ENCODE peak calls at places on chromosomes 5 and 9, in seven cellular contexts. One of them, this sample, is unnamed.

GRCh38 chr5:76582252-76583162 is 40.7 kb downstream of the F2RL2 start:
- DNase-seq in T-helper 1 cell: no peak
- DNase-seq in GM20000: peak
- DNase-seq in nephron progenitor cell: no peak
- DNase-seq in T-cell: no peak
- DNase-seq in activated T-helper 1 cell treated with Interleukin-2 at 50 U/mL for 16 hours: no peak
- DNase-seq in kidney tubule cell: no peak
- DNase-seq in this sample: no peak

GRCh38 chr9:84990416-84990815 is 320.9 kb downstream of the NTRK2 start:
- DNase-seq in T-helper 1 cell: no peak
- DNase-seq in GM20000: no peak
- DNase-seq in nephron progenitor cell: no peak
- DNase-seq in T-cell: no peak
- DNase-seq in activated T-helper 1 cell treated with Interleukin-2 at 50 U/mL for 16 hours: no peak
- DNase-seq in kidney tubule cell: no peak
- DNase-seq in this sample: no peak

GRCh38 chr9:114157516-114158176 is 2.3 kb downstream of the COL27A1 start:
- DNase-seq in T-helper 1 cell: no peak
- DNase-seq in GM20000: no peak
- DNase-seq in nephron progenitor cell: no peak
- DNase-seq in T-cell: no peak
- DNase-seq in activated T-helper 1 cell treated with Interleukin-2 at 50 U/mL for 16 hours: no peak
- DNase-seq in kidney tubule cell: peak
- DNase-seq in this sample: no peak

GRCh38 chr9:100066539-100066938 is 32.3 kb downstream of the ERP44 start:
- DNase-seq in T-helper 1 cell: no peak
- DNase-seq in GM20000: peak
- DNase-seq in nephron progenitor cell: no peak
- DNase-seq in T-cell: no peak
- DNase-seq in activated T-helper 1 cell treated with Interleukin-2 at 50 U/mL for 16 hours: no peak
- DNase-seq in kidney tubule cell: no peak
- DNase-seq in this sample: no peak

GRCh38 chr9:92004045-92004392 is 54.0 kb upstream of the ROR2 start:
- DNase-seq in T-helper 1 cell: no peak
- DNase-seq in GM20000: no peak
- DNase-seq in nephron progenitor cell: no peak
- DNase-seq in T-cell: no peak
- DNase-seq in activated T-helper 1 cell treated with Interleukin-2 at 50 U/mL for 16 hours: no peak
- DNase-seq in kidney tubule cell: no peak
- DNase-seq in this sample: no peak

GRCh38 chr9:104725014-104725413 is 22.5 kb upstream of the NIPSNAP3A start:
- DNase-seq in T-helper 1 cell: no peak
- DNase-seq in GM20000: no peak
- DNase-seq in nephron progenitor cell: no peak
- DNase-seq in T-cell: no peak
- DNase-seq in activated T-helper 1 cell treated with Interleukin-2 at 50 U/mL for 16 hours: no peak
- DNase-seq in kidney tubule cell: no peak
- DNase-seq in this sample: no peak

GRCh38 chr9:131076347-131077195 is 19.8 kb upstream of the AIF1L start:
- DNase-seq in T-helper 1 cell: no peak
- DNase-seq in GM20000: no peak
- DNase-seq in nephron progenitor cell: no peak
- DNase-seq in T-cell: no peak
- DNase-seq in activated T-helper 1 cell treated with Interleukin-2 at 50 U/mL for 16 hours: no peak
- DNase-seq in kidney tubule cell: no peak
- DNase-seq in this sample: no peak

GRCh38 chr9:124215551-124215910 is 42.2 kb upstream of the NEK6 start:
- DNase-seq in T-helper 1 cell: no peak
- DNase-seq in GM20000: no peak
- DNase-seq in nephron progenitor cell: no peak
- DNase-seq in T-cell: no peak
- DNase-seq in activated T-helper 1 cell treated with Interleukin-2 at 50 U/mL for 16 hours: no peak
- DNase-seq in kidney tubule cell: no peak
- DNase-seq in this sample: no peak

GRCh38 chr9:127140842-127141675 is 18.6 kb upstream of the ANGPTL2 start:
- DNase-seq in T-helper 1 cell: no peak
- DNase-seq in GM20000: no peak
- DNase-seq in nephron progenitor cell: no peak
- DNase-seq in T-cell: no peak
- DNase-seq in activated T-helper 1 cell treated with Interleukin-2 at 50 U/mL for 16 hours: no peak
- DNase-seq in kidney tubule cell: no peak
- DNase-seq in this sample: no peak

GRCh38 chr5:158039441-158039840 is 180.5 kb upstream of the CLINT1 start:
- DNase-seq in T-helper 1 cell: no peak
- DNase-seq in GM20000: peak
- DNase-seq in nephron progenitor cell: no peak
- DNase-seq in T-cell: no peak
- DNase-seq in activated T-helper 1 cell treated with Interleukin-2 at 50 U/mL for 16 hours: no peak
- DNase-seq in kidney tubule cell: no peak
- DNase-seq in this sample: no peak

GRCh38 chr5:55036477-55036876 is 12.4 kb downstream of the GZMK start:
- DNase-seq in T-helper 1 cell: no peak
- DNase-seq in GM20000: no peak
- DNase-seq in nephron progenitor cell: no peak
- DNase-seq in T-cell: no peak
- DNase-seq in activated T-helper 1 cell treated with Interleukin-2 at 50 U/mL for 16 hours: no peak
- DNase-seq in kidney tubule cell: no peak
- DNase-seq in this sample: no peak

GRCh38 chr5:91224459-91224858 is 158.7 kb downstream of the ARRDC3 start:
- DNase-seq in T-helper 1 cell: no peak
- DNase-seq in GM20000: no peak
- DNase-seq in nephron progenitor cell: no peak
- DNase-seq in T-cell: no peak
- DNase-seq in activated T-helper 1 cell treated with Interleukin-2 at 50 U/mL for 16 hours: no peak
- DNase-seq in kidney tubule cell: peak
- DNase-seq in this sample: no peak

GRCh38 chr5:177303925-177304391 is 359 bp downstream of the PRELID1 start:
- DNase-seq in T-helper 1 cell: no peak
- DNase-seq in GM20000: no peak
- DNase-seq in nephron progenitor cell: no peak
- DNase-seq in T-cell: no peak
- DNase-seq in activated T-helper 1 cell treated with Interleukin-2 at 50 U/mL for 16 hours: no peak
- DNase-seq in kidney tubule cell: peak
- DNase-seq in this sample: no peak

GRCh38 chr5:173745123-173745522 is 128.7 kb upstream of the BOD1 start:
- DNase-seq in T-helper 1 cell: no peak
- DNase-seq in GM20000: no peak
- DNase-seq in nephron progenitor cell: no peak
- DNase-seq in T-cell: no peak
- DNase-seq in activated T-helper 1 cell treated with Interleukin-2 at 50 U/mL for 16 hours: no peak
- DNase-seq in kidney tubule cell: no peak
- DNase-seq in this sample: no peak

GRCh38 chr9:104944356-104944755 is 16.4 kb upstream of the ABCA1 start:
- DNase-seq in T-helper 1 cell: no peak
- DNase-seq in GM20000: no peak
- DNase-seq in nephron progenitor cell: no peak
- DNase-seq in T-cell: no peak
- DNase-seq in activated T-helper 1 cell treated with Interleukin-2 at 50 U/mL for 16 hours: no peak
- DNase-seq in kidney tubule cell: no peak
- DNase-seq in this sample: no peak

GRCh38 chr5:15799612-15800011 is 299.6 kb downstream of the FBXL7 start:
- DNase-seq in T-helper 1 cell: no peak
- DNase-seq in GM20000: no peak
- DNase-seq in nephron progenitor cell: no peak
- DNase-seq in T-cell: no peak
- DNase-seq in activated T-helper 1 cell treated with Interleukin-2 at 50 U/mL for 16 hours: no peak
- DNase-seq in kidney tubule cell: no peak
- DNase-seq in this sample: no peak

GRCh38 chr5:163730206-163730782 is 224.9 kb downstream of the MAT2B start:
- DNase-seq in T-helper 1 cell: no peak
- DNase-seq in GM20000: no peak
- DNase-seq in nephron progenitor cell: no peak
- DNase-seq in T-cell: no peak
- DNase-seq in activated T-helper 1 cell treated with Interleukin-2 at 50 U/mL for 16 hours: no peak
- DNase-seq in kidney tubule cell: no peak
- DNase-seq in this sample: no peak

GRCh38 chr9:18566125-18566524 is 92.2 kb downstream of the ADAMTSL1 start:
- DNase-seq in T-helper 1 cell: no peak
- DNase-seq in GM20000: no peak
- DNase-seq in nephron progenitor cell: no peak
- DNase-seq in T-cell: no peak
- DNase-seq in activated T-helper 1 cell treated with Interleukin-2 at 50 U/mL for 16 hours: no peak
- DNase-seq in kidney tubule cell: peak
- DNase-seq in this sample: no peak

GRCh38 chr5:114435885-114436299 is 74.0 kb downstream of the KCNN2 start:
- DNase-seq in T-helper 1 cell: no peak
- DNase-seq in GM20000: peak
- DNase-seq in nephron progenitor cell: no peak
- DNase-seq in T-cell: no peak
- DNase-seq in activated T-helper 1 cell treated with Interleukin-2 at 50 U/mL for 16 hours: no peak
- DNase-seq in kidney tubule cell: no peak
- DNase-seq in this sample: no peak

GRCh38 chr5:177437623-177438022 is 9.0 kb upstream of the PRR7 start:
- DNase-seq in T-helper 1 cell: no peak
- DNase-seq in GM20000: no peak
- DNase-seq in nephron progenitor cell: no peak
- DNase-seq in T-cell: no peak
- DNase-seq in activated T-helper 1 cell treated with Interleukin-2 at 50 U/mL for 16 hours: no peak
- DNase-seq in kidney tubule cell: no peak
- DNase-seq in this sample: no peak

GRCh38 chr9:119375892-119376291 is 6.7 kb upstream of the BRINP1 start:
- DNase-seq in T-helper 1 cell: no peak
- DNase-seq in GM20000: no peak
- DNase-seq in nephron progenitor cell: peak
- DNase-seq in T-cell: no peak
- DNase-seq in activated T-helper 1 cell treated with Interleukin-2 at 50 U/mL for 16 hours: no peak
- DNase-seq in kidney tubule cell: peak
- DNase-seq in this sample: no peak

GRCh38 chr5:137142371-137143243 is 356.5 kb downstream of the SPOCK1 start:
- DNase-seq in T-helper 1 cell: no peak
- DNase-seq in GM20000: no peak
- DNase-seq in nephron progenitor cell: no peak
- DNase-seq in T-cell: no peak
- DNase-seq in activated T-helper 1 cell treated with Interleukin-2 at 50 U/mL for 16 hours: no peak
- DNase-seq in kidney tubule cell: peak
- DNase-seq in this sample: no peak

GRCh38 chr5:14197056-14197455 is 53.9 kb downstream of the TRIO start:
- DNase-seq in T-helper 1 cell: no peak
- DNase-seq in GM20000: no peak
- DNase-seq in nephron progenitor cell: no peak
- DNase-seq in T-cell: no peak
- DNase-seq in activated T-helper 1 cell treated with Interleukin-2 at 50 U/mL for 16 hours: no peak
- DNase-seq in kidney tubule cell: no peak
- DNase-seq in this sample: no peak

GRCh38 chr5:154459015-154459414 is 13.2 kb downstream of the SAP30L start:
- DNase-seq in T-helper 1 cell: no peak
- DNase-seq in GM20000: no peak
- DNase-seq in nephron progenitor cell: no peak
- DNase-seq in T-cell: no peak
- DNase-seq in activated T-helper 1 cell treated with Interleukin-2 at 50 U/mL for 16 hours: no peak
- DNase-seq in kidney tubule cell: no peak
- DNase-seq in this sample: no peak

GRCh38 chr5:100856462-100856861 is 46.6 kb downstream of the ST8SIA4 start:
- DNase-seq in T-helper 1 cell: no peak
- DNase-seq in GM20000: no peak
- DNase-seq in nephron progenitor cell: no peak
- DNase-seq in T-cell: no peak
- DNase-seq in activated T-helper 1 cell treated with Interleukin-2 at 50 U/mL for 16 hours: no peak
- DNase-seq in kidney tubule cell: no peak
- DNase-seq in this sample: no peak

GRCh38 chr9:72254881-72255545 is 105.8 kb downstream of the GDA start:
- DNase-seq in T-helper 1 cell: no peak
- DNase-seq in GM20000: no peak
- DNase-seq in nephron progenitor cell: no peak
- DNase-seq in T-cell: no peak
- DNase-seq in activated T-helper 1 cell treated with Interleukin-2 at 50 U/mL for 16 hours: no peak
- DNase-seq in kidney tubule cell: no peak
- DNase-seq in this sample: no peak

GRCh38 chr9:78973906-78974305 is 597.9 kb upstream of the TLE4 start:
- DNase-seq in T-helper 1 cell: no peak
- DNase-seq in GM20000: no peak
- DNase-seq in nephron progenitor cell: no peak
- DNase-seq in T-cell: no peak
- DNase-seq in activated T-helper 1 cell treated with Interleukin-2 at 50 U/mL for 16 hours: no peak
- DNase-seq in kidney tubule cell: peak
- DNase-seq in this sample: no peak

GRCh38 chr5:72790188-72790587 is 26.3 kb upstream of the TNPO1 start:
- DNase-seq in T-helper 1 cell: no peak
- DNase-seq in GM20000: no peak
- DNase-seq in nephron progenitor cell: no peak
- DNase-seq in T-cell: no peak
- DNase-seq in activated T-helper 1 cell treated with Interleukin-2 at 50 U/mL for 16 hours: no peak
- DNase-seq in kidney tubule cell: no peak
- DNase-seq in this sample: no peak

GRCh38 chr9:115373000-115373709 is 255.2 kb upstream of the TNC start:
- DNase-seq in T-helper 1 cell: no peak
- DNase-seq in GM20000: peak
- DNase-seq in nephron progenitor cell: no peak
- DNase-seq in T-cell: no peak
- DNase-seq in activated T-helper 1 cell treated with Interleukin-2 at 50 U/mL for 16 hours: no peak
- DNase-seq in kidney tubule cell: peak
- DNase-seq in this sample: no peak

GRCh38 chr5:104977530-104977929 is 1414.9 kb upstream of the NUDT12 start:
- DNase-seq in T-helper 1 cell: no peak
- DNase-seq in GM20000: no peak
- DNase-seq in nephron progenitor cell: no peak
- DNase-seq in T-cell: no peak
- DNase-seq in activated T-helper 1 cell treated with Interleukin-2 at 50 U/mL for 16 hours: no peak
- DNase-seq in kidney tubule cell: no peak
- DNase-seq in this sample: no peak

GRCh38 chr9:84856181-84856632 is 186.7 kb downstream of the NTRK2 start:
- DNase-seq in T-helper 1 cell: no peak
- DNase-seq in GM20000: no peak
- DNase-seq in nephron progenitor cell: no peak
- DNase-seq in T-cell: no peak
- DNase-seq in activated T-helper 1 cell treated with Interleukin-2 at 50 U/mL for 16 hours: no peak
- DNase-seq in kidney tubule cell: no peak
- DNase-seq in this sample: no peak

GRCh38 chr9:93621922-93622321 is 45.5 kb downstream of the PHF2 start:
- DNase-seq in T-helper 1 cell: no peak
- DNase-seq in GM20000: no peak
- DNase-seq in nephron progenitor cell: no peak
- DNase-seq in T-cell: no peak
- DNase-seq in activated T-helper 1 cell treated with Interleukin-2 at 50 U/mL for 16 hours: no peak
- DNase-seq in kidney tubule cell: no peak
- DNase-seq in this sample: no peak

GRCh38 chr9:127506117-127506813 is 55.0 kb downstream of the LRSAM1 start:
- DNase-seq in T-helper 1 cell: no peak
- DNase-seq in GM20000: no peak
- DNase-seq in nephron progenitor cell: no peak
- DNase-seq in T-cell: no peak
- DNase-seq in activated T-helper 1 cell treated with Interleukin-2 at 50 U/mL for 16 hours: no peak
- DNase-seq in kidney tubule cell: no peak
- DNase-seq in this sample: no peak

GRCh38 chr9:12712532-12712931 is 19.3 kb downstream of the TYRP1 start:
- DNase-seq in T-helper 1 cell: no peak
- DNase-seq in GM20000: no peak
- DNase-seq in nephron progenitor cell: no peak
- DNase-seq in T-cell: no peak
- DNase-seq in activated T-helper 1 cell treated with Interleukin-2 at 50 U/mL for 16 hours: no peak
- DNase-seq in kidney tubule cell: no peak
- DNase-seq in this sample: no peak

GRCh38 chr5:122576266-122577016 is 198.4 kb upstream of the SNX2 start:
- DNase-seq in T-helper 1 cell: no peak
- DNase-seq in GM20000: no peak
- DNase-seq in nephron progenitor cell: no peak
- DNase-seq in T-cell: no peak
- DNase-seq in activated T-helper 1 cell treated with Interleukin-2 at 50 U/mL for 16 hours: no peak
- DNase-seq in kidney tubule cell: no peak
- DNase-seq in this sample: no peak

GRCh38 chr9:13787234-13787833 is 507.8 kb upstream of the MPDZ start:
- DNase-seq in T-helper 1 cell: no peak
- DNase-seq in GM20000: no peak
- DNase-seq in nephron progenitor cell: no peak
- DNase-seq in T-cell: no peak
- DNase-seq in activated T-helper 1 cell treated with Interleukin-2 at 50 U/mL for 16 hours: no peak
- DNase-seq in kidney tubule cell: no peak
- DNase-seq in this sample: no peak

GRCh38 chr9:34332370-34332964 is 3.1 kb downstream of the NUDT2 start:
- DNase-seq in T-helper 1 cell: no peak
- DNase-seq in GM20000: no peak
- DNase-seq in nephron progenitor cell: no peak
- DNase-seq in T-cell: no peak
- DNase-seq in activated T-helper 1 cell treated with Interleukin-2 at 50 U/mL for 16 hours: no peak
- DNase-seq in kidney tubule cell: peak
- DNase-seq in this sample: no peak

GRCh38 chr5:122180863-122181519 is 51.6 kb downstream of the ZNF474 start:
- DNase-seq in T-helper 1 cell: no peak
- DNase-seq in GM20000: no peak
- DNase-seq in nephron progenitor cell: no peak
- DNase-seq in T-cell: no peak
- DNase-seq in activated T-helper 1 cell treated with Interleukin-2 at 50 U/mL for 16 hours: no peak
- DNase-seq in kidney tubule cell: peak
- DNase-seq in this sample: no peak